ENCODE peak calls at places on chromosomes 1 and 21, in eight cellular contexts. O is GM12878, S is Panc1, T is HCT116, W is HepG2, D is upper lobe of left lung, Y is GM23338, B is K562. C is an unnamed sample.

GRCh38 chr1:183780757-183781156 is 24.2 kb upstream of the RGL1 start:
- ATAC-seq in O (no peak), S (no peak), T (no peak), W (no peak), D (no peak), Y (no peak), B (no peak), C (peak; percentile 54)

GRCh38 chr1:220755316-220755715 is 7.2 kb downstream of the MTARC2 start:
- ATAC-seq in O (no peak), S (no peak), T (no peak), W (no peak), D (no peak), Y (no peak), B (no peak), C (no peak)

GRCh38 chr1:4965346-4965726 is 310.9 kb downstream of the AJAP1 start:
- ATAC-seq in O (no peak), S (no peak), T (no peak), W (no peak), D (no peak), Y (peak; percentile 43), B (no peak), C (no peak)

GRCh38 chr1:87953732-87954344 is 625.2 kb downstream of the LMO4 start:
- ATAC-seq in O (peak; percentile 95), S (peak; percentile 55), T (peak; percentile 91), W (peak; percentile 85), D (peak; percentile 70), Y (peak; percentile 95), B (peak; percentile 88), C (peak; percentile 74)

GRCh38 chr1:110746644-110747259 is 72.0 kb upstream of the KCNA3 start:
- ATAC-seq in O (peak; percentile 55), S (no peak), T (no peak), W (no peak), D (no peak), Y (peak; percentile 66), B (peak; percentile 72), C (no peak)

GRCh38 chr1:28306550-28306949 is 22.3 kb upstream of the MED18 start:
- ATAC-seq in O (no peak), S (no peak), T (no peak), W (no peak), D (peak; percentile 43), Y (no peak), B (peak; percentile 21), C (no peak)

GRCh38 chr1:244395965-244396364 is 55.7 kb downstream of the ADSS2 start:
- ATAC-seq in O (no peak), S (peak; percentile 21), T (peak; percentile 70), W (peak; percentile 46), D (peak; percentile 52), Y (peak; percentile 44), B (peak; percentile 9), C (no peak)

GRCh38 chr1:240055978-240056772 is 35.5 kb upstream of the FMN2 start:
- ATAC-seq in O (no peak), S (no peak), T (no peak), W (no peak), D (no peak), Y (no peak), B (no peak), C (no peak)

GRCh38 chr1:161970633-161971032 is 53.0 kb downstream of the OLFML2B start:
- ATAC-seq in O (peak; percentile 23), S (peak; percentile 20), T (no peak), W (no peak), D (no peak), Y (peak; percentile 62), B (no peak), C (no peak)

GRCh38 chr1:160978510-160978927 is 23.9 kb upstream of the ITLN2 start:
- ATAC-seq in O (no peak), S (no peak), T (no peak), W (peak; percentile 80), D (no peak), Y (no peak), B (no peak), C (no peak)

GRCh38 chr1:205274041-205274691 is 46.4 kb downstream of the TMCC2 start:
- ATAC-seq in O (peak; percentile 59), S (peak; percentile 50), T (no peak), W (peak; percentile 30), D (no peak), Y (peak; percentile 42), B (no peak), C (no peak)

GRCh38 chr1:109630081-109630880 is 10.6 kb downstream of the AMPD2 start:
- ATAC-seq in O (peak; percentile 14), S (no peak), T (peak; percentile 28), W (peak; percentile 6), D (no peak), Y (peak; percentile 51), B (peak; percentile 56), C (no peak)

GRCh38 chr1:226739696-226740065 is 599 bp upstream of the ITPKB start:
- ATAC-seq in O (no peak), S (no peak), T (no peak), W (no peak), D (no peak), Y (no peak), B (no peak), C (no peak)

GRCh38 chr1:160131803-160132565 is 16.4 kb downstream of the ATP1A2 start:
- ATAC-seq in O (no peak), S (no peak), T (no peak), W (peak; percentile 59), D (no peak), Y (no peak), B (no peak), C (peak; percentile 94)

GRCh38 chr21:15003463-15004135 is 61.2 kb downstream of the NRIP1 start:
- ATAC-seq in O (no peak), S (no peak), T (no peak), W (no peak), D (no peak), Y (peak; percentile 46), B (no peak), C (no peak)

GRCh38 chr1:172117800-172118199 is 276.5 kb downstream of the DNM3 start:
- ATAC-seq in O (peak; percentile 97), S (no peak), T (no peak), W (no peak), D (no peak), Y (no peak), B (no peak), C (no peak)

GRCh38 chr1:172431721-172432192 is 11.3 kb downstream of the C1orf105 start:
- ATAC-seq in O (no peak), S (no peak), T (no peak), W (peak; percentile 71), D (peak; percentile 70), Y (peak; percentile 59), B (no peak), C (no peak)

GRCh38 chr1:38464071-38464661 is 395.4 kb downstream of the RRAGC start:
- ATAC-seq in O (no peak), S (no peak), T (no peak), W (no peak), D (peak; percentile 26), Y (no peak), B (no peak), C (no peak)

GRCh38 chr1:77534456-77534855 is 148.0 kb downstream of the ZZZ3 start:
- ATAC-seq in O (no peak), S (no peak), T (no peak), W (no peak), D (peak; percentile 47), Y (no peak), B (no peak), C (no peak)

GRCh38 chr21:40546657-40547056 is 300.3 kb downstream of the DSCAM start:
- ATAC-seq in O (no peak), S (no peak), T (no peak), W (no peak), D (no peak), Y (no peak), B (no peak), C (no peak)

GRCh38 chr1:101567582-101568189 is 330.9 kb downstream of the S1PR1 start:
- ATAC-seq in O (peak; percentile 96), S (no peak), T (peak; percentile 61), W (peak; percentile 78), D (peak; percentile 55), Y (peak; percentile 71), B (peak; percentile 71), C (no peak)
- TF ChIP-seq CTCF in O (peak; percentile 75), S (peak; percentile 77), T (peak; percentile 85), W (peak; percentile 46), D (peak; percentile 80), Y (peak; percentile 98), B (peak; percentile 37), C (peak; percentile 68)

DNA sequence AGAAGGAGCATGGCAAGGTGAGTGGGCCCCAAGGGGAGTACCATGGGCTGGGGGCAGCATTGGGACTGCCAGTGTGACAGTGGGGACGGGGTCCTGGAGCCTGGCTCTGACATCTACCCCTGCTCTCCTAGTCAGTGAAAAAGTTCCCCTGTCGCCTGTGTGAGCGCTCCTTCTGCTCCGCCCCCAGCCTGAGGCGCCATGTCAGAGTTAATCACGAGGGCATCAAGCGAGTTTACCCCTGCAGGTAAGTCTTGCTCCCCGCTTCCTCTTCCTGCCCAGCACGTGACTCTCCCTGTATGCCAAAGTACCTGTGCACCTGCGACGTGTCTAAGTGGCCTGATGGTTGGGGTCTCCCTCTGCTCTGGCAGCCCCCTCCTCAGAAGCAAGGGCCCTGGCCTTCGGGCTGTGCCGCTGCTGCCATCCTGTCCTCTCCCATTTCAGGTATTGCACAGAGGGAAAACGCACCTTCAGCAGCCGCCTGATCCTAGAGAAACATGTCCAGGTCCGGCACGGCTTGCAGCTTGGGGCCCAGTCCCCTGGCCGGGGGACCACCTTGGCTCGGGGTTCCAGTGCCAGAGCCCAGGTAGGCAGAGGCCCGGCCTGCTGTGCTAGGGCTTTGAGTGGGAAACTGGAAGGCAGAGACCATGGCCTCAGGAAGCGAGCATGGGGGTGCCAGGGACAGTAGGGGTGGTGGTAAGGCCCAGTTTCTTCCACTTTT is 8.1 kb downstream of the ZNF687 start:
- ATAC-seq in O (peak; percentile 5), S (peak; percentile 20), T (no peak), W (no peak), D (no peak), Y (no peak), B (no peak), C (no peak)
- TF ChIP-seq POLR2AphosphoS5 in O (peak; percentile 20), S (peak; percentile 36), T (peak; percentile 37), W (peak; percentile 35), D (no peak), Y (no peak), B (peak; percentile 5), C (no peak)

DNA sequence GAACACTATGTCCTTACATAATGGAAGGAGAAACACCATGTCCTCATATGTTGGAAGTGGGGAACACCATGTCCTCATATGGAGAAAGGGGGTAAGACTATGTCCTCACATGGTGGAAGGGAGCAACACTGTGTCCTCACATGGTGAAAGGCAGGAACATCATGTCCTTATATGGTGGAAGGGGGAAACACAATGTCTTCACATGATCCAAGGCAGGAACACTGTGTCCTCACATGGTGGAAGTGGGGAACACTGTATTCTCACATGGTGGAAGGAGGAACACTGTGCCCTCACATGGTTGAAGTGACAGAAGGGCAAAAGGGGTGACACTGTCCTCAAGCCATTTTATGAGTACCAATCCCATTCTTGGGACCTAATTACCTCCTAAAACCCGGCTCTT is 146.3 kb upstream of the ETV3 start:
- ATAC-seq in O (no peak), S (no peak), T (no peak), W (no peak), D (no peak), Y (no peak), B (no peak), C (no peak)
- TF ChIP-seq CTCF in O (no peak), S (no peak), T (no peak), W (no peak), D (no peak), Y (no peak), B (no peak), C (no peak)

DNA sequence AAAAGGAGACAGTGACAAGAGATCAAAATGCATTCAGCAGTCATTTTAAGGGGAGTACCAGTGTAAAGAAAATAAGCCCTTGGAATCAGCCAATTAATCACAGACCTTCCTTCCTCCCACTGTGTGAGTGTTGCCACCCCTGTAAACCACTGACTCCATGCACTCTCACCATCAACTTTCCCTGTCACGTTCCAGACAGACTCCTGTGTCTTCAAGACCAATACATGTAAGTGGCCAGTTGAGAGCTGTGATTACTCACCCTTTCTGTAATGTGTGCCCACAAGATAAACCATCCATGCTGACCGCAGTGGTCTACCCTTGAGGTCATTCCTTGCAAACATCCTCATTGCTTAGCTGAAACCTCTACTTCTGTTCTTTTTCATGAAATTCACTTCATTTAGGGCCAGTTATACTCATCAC is 135.9 kb upstream of the HOOK1 start:
- ATAC-seq in O (no peak), S (no peak), T (peak; percentile 85), W (no peak), D (no peak), Y (peak; percentile 50), B (peak; percentile 49), C (no peak)
- TF ChIP-seq POLR2AphosphoS5 in O (no peak), S (no peak), T (no peak), W (no peak), D (no peak), Y (no peak), B (peak; percentile 22), C (no peak)

C was measured in gastroesophageal sphincter.